ENCODE peak calls at places on chromosomes 12 and 14, in eight cellular contexts. H is transverse colon, A is adrenal gland, O is esophagus squamous epithelium, C is lower leg skin, B is IMR-90, Y is heart left ventricle, V is GM12892. J is an unnamed sample.
A peak's percentile ranks its signal among the peaks of the same experiment; 100 is the strongest.

GRCh38 chr12:10453144-10453543 is at the start of gene KLRC1:
- DNase-seq in H (no peak), A (no peak), O (no peak), C (no peak), B (no peak), Y (no peak), V (no peak), J (no peak)

GRCh38 chr14:50666772-50667490 is 1.2 kb downstream of the SAV1 start:
- DNase-seq in H (peak; percentile 56), A (peak; percentile 55), O (no peak), C (peak; percentile 53), B (peak; percentile 73), Y (no peak), V (no peak), J (peak; percentile 78)

GRCh38 chr14:30317729-30318128 is 241.2 kb upstream of the G2E3 start:
- DNase-seq in H (no peak), A (no peak), O (no peak), C (no peak), B (no peak), Y (no peak), V (no peak), J (no peak)

GRCh38 chr14:77376380-77376770 is 519 bp downstream of the TMED8 start:
- DNase-seq in H (peak; percentile 26), A (peak; percentile 33), O (no peak), C (peak; percentile 19), B (no peak), Y (peak; percentile 58), V (no peak), J (no peak)

GRCh38 chr12:121232163-121232562 is 22.2 kb downstream of the P2RX4 start:
- DNase-seq in H (no peak), A (no peak), O (no peak), C (no peak), B (no peak), Y (no peak), V (no peak), J (no peak)

GRCh38 chr14:100428727-100429126 is 105.6 kb downstream of the SLC25A47 start:
- DNase-seq in H (no peak), A (no peak), O (no peak), C (no peak), B (peak; percentile 66), Y (no peak), V (no peak), J (no peak)

GRCh38 chr14:77259025-77259715 is 11.8 kb downstream of the NGB start:
- DNase-seq in H (no peak), A (no peak), O (no peak), C (no peak), B (no peak), Y (no peak), V (no peak), J (no peak)

GRCh38 chr14:105365101-105365500 is 33.2 kb upstream of the TEX22 start:
- DNase-seq in H (no peak), A (no peak), O (no peak), C (no peak), B (no peak), Y (no peak), V (no peak), J (no peak)

GRCh38 chr12:29350080-29350479 is 30.9 kb downstream of the ERGIC2 start:
- DNase-seq in H (no peak), A (no peak), O (no peak), C (no peak), B (peak; percentile 36), Y (no peak), V (no peak), J (no peak)

GRCh38 chr12:11722578-11723138 is 73.2 kb downstream of the ETV6 start:
- DNase-seq in H (no peak), A (no peak), O (no peak), C (no peak), B (no peak), Y (no peak), V (no peak), J (no peak)

DNA sequence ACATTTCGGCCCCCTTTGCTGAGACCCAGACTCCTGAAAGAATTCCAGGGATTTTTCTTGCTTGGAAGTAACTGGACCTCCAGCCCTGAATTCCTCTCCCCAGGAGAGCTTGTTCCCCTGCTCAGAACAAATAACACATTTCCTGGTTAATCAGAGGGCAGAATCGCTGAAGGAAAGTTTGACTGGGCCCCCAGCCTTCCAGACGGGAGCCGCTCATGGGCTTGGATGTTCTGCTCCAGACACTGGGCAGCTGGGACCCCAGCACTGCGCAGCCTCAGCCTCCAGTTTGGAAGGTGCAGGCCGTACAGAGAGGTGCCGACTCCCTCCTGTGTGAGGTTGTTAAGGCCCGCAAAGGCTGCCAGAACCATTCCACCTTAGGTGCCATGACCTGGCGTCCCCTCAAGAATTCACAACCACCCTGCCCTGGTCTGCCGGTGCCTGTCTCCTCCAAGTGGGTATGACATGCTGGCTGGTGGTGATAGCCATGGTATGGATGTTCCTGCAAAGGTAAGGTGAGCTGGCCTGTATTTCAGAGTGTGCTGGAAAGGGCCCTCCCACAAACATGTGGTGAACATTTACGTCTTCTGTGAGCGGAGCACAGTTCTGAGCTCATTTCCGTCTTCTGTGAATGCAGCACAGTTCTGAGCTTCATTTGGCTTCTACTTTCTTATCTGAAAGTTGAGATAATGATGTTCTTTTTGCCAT is 5.1 kb upstream of the LTBP2 start:
- DNase-seq in H (no peak), A (no peak), O (no peak), C (no peak), B (no peak), Y (no peak), V (no peak), J (no peak)
- TF ChIP-seq POLR2A in H (no peak), A (no peak), O (no peak), C (no peak), B (no peak), Y (no peak), V (no peak), J (no peak)

DNA sequence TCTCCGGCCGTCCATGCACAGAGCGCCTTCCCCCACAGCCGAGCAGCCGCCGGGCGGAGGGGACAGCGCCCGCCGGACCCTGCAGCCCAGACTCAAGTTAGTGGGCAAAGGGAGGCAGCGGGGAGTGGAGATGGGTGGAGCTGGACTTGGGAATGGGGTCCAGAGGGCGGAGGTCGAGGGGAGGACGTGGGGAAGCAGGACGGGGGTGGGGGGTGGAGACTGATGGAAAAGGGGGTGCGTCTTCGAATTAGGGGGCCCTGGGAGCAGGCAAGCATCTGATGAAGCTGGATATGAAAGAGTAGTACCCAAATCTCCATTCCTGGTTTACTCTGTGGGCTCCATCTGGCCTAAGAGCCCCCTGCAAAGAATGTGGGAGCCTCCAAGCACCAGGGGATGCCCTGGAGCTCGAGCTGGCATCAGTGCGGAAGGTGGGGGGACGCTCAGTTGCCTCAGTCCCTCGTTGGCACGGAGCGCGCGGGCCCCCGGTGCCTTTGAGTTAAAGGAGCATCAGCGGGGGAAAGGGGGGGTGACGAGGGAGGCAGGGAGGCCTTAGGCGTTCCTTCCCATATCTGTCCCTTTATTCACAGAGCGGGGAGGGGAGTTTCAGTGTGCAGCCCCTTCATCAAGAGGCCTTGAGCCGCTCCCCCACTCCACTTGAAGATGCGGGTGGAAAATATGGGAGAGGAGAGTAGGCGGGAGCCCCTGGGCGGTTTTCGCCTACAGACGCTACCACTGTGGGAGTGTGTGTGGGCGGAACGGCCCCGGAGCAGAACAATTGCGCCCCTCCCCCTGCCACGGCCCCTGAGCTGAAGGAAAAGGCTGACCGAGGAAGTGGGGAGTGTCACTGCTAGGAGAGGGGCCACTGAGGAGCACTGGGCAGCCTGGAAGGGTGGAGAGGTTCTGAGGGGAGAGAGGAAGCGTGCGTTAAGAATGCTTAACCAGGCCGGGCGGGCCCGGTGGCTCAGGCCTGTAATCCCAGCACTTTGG is 638 bp downstream of the NAB2 start:
- DNase-seq in H (peak; percentile 75), A (peak; percentile 82), O (no peak), C (peak; percentile 73), B (peak; percentile 51), Y (peak; percentile 88), V (no peak), J (peak; percentile 92)
- TF ChIP-seq POLR2A in H (peak; percentile 39), A (no peak), O (no peak), C (no peak), B (no peak), Y (no peak), V (no peak), J (peak; percentile 50)

DNA sequence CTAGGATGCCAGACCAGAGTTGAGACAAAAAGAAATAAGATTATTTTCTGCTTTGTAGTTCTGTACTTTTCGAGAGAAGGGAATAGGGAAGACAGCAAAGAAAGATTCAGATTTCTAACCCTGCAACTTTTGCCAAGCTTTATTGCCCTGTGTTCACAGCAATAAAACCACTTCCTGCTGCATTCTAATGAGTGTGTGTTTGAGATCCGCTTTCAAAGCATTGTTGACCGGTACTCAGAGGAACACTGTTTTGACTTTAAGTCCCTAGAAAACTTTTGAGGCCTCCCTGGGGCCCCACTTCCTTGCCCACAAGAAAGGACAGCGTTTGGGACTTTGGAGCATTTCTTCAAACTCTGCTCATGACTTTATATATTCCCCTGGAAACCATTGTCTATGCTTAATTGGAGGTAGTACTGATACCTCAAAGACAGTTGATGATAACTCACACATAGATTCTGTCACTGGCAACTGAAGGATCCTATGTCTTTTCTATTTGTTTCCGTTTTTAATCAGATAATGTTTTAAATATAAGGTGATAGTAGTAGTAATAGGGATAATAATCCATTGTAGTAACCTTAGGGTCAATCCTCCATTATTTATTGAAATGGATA is 1.3 kb downstream of the RNASE6 start:
- DNase-seq in H (no peak), A (no peak), O (no peak), C (no peak), B (no peak), Y (no peak), V (no peak), J (no peak)
- TF ChIP-seq POLR2A in H (no peak), A (no peak), O (no peak), C (no peak), B (no peak), Y (no peak), V (no peak), J (no peak)

DNA sequence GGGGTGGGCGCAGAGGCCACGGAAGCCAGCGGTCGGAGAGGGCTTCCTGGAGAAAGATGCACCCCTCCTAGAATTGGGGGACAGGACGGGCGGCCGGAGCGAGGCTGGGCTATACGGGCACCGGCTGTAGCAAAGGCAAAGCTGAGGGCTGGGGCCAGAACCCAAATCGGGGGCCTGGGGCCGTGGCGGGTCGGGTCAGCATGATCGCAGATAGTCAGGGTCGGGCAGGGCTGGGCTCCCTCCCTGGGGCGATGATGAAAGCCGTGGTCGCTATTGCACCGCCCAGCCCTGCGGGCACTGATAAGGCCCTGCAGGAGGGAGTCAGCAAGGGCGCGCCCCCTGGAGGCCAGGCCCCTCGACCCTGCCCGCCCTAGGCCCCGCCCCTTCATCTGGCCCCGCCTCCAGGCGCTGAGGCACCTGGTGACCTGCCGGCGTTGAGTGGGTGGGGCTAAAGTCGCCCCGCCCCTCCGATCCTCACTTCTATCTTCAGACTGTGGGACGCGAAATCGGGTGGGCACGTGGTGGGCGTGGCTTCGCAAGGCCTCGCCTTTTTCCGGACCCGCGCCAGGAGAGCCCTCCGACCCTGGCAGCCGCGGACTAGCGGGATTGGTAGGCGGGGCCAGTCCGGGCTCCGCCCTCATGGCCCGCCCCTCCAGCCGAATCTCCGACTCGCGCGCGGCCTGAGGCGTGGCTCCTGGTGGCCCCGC is 421 bp upstream of the SH2B3 start:
- DNase-seq in H (peak; percentile 98), A (peak; percentile 99), O (peak; percentile 67), C (peak; percentile 93), B (peak; percentile 86), Y (peak; percentile 97), V (peak; percentile 95), J (peak; percentile 95)
- TF ChIP-seq POLR2A in H (peak; percentile 55), A (no peak), O (no peak), C (no peak), B (no peak), Y (no peak), V (peak; percentile 59), J (no peak)

GRCh38 chr14:22589096-22589839 is at the start of gene DAD1:
- DNase-seq in H (peak; percentile 99), A (peak; percentile 99), O (peak; percentile 97), C (peak; percentile 99), B (peak; percentile 100), Y (peak; percentile 100), V (peak; percentile 86), J (peak; percentile 99)
- TF ChIP-seq POLR2A in H (peak; percentile 93), A (peak; percentile 58), O (peak; percentile 68), C (no peak), B (peak; percentile 97), Y (no peak), V (peak; percentile 97), J (peak; percentile 86)